ENCODE peak calls at places on chromosomes 13 and 19, in six cellular contexts. One of them, this sample, is unnamed.
A peak's percentile ranks its signal among the peaks of the same experiment; 100 is the strongest.

GRCh38 chr19:343941-344624 is 513 bp downstream of the MIER2 start:
- DNase-seq in HT-29: peak; percentile 11
- DNase-seq in activated T-helper 2 cell treated with anti-CD3 and anti-CD28 coated beads, Interferon-gamma antibody, Interleukin-2, Interleukin-4, amounts not matched to agents 10 μg/mL and 5 μg/mL and 100 μg/mL, durations not matched to agents 14 hours and 24 hours and 36 hours: no peak
- DNase-seq in esophagus muscularis mucosa: no peak
- DNase-seq in body of pancreas: peak; percentile 28
- DNase-seq in skeletal muscle cell: no peak
- DNase-seq in this sample: no peak

GRCh38 chr13:98576963-98577822 is at the start of gene STK24:
- DNase-seq in skeletal muscle cell: no peak
- DNase-seq in body of pancreas: peak; percentile 72
- DNase-seq in esophagus muscularis mucosa: no peak
- DNase-seq in HT-29: peak; percentile 83
- DNase-seq in activated T-helper 2 cell treated with anti-CD3 and anti-CD28 coated beads, Interferon-gamma antibody, Interleukin-2, Interleukin-4, amounts not matched to agents 10 μg/mL and 5 μg/mL and 100 μg/mL, durations not matched to agents 14 hours and 24 hours and 36 hours: peak; percentile 60
- DNase-seq in this sample: no peak

GRCh38 chr19:4067396-4068057 is 828 bp upstream of the ZBTB7A start:
- DNase-seq in skeletal muscle cell: no peak
- DNase-seq in activated T-helper 2 cell treated with anti-CD3 and anti-CD28 coated beads, Interferon-gamma antibody, Interleukin-2, Interleukin-4, amounts not matched to agents 10 μg/mL and 5 μg/mL and 100 μg/mL, durations not matched to agents 14 hours and 24 hours and 36 hours: peak; percentile 53
- DNase-seq in esophagus muscularis mucosa: no peak
- DNase-seq in body of pancreas: no peak
- DNase-seq in HT-29: no peak
- DNase-seq in this sample: no peak

GRCh38 chr19:49799798-49800376 is 13.2 kb downstream of the FUZ start:
- DNase-seq in body of pancreas: no peak
- DNase-seq in esophagus muscularis mucosa: no peak
- DNase-seq in activated T-helper 2 cell treated with anti-CD3 and anti-CD28 coated beads, Interferon-gamma antibody, Interleukin-2, Interleukin-4, amounts not matched to agents 10 μg/mL and 5 μg/mL and 100 μg/mL, durations not matched to agents 14 hours and 24 hours and 36 hours: no peak
- DNase-seq in skeletal muscle cell: no peak
- DNase-seq in HT-29: no peak
- DNase-seq in this sample: no peak

GRCh38 chr19:46791944-46792343 is 3.5 kb upstream of the SLC1A5 start:
- DNase-seq in activated T-helper 2 cell treated with anti-CD3 and anti-CD28 coated beads, Interferon-gamma antibody, Interleukin-2, Interleukin-4, amounts not matched to agents 10 μg/mL and 5 μg/mL and 100 μg/mL, durations not matched to agents 14 hours and 24 hours and 36 hours: peak; percentile 49
- DNase-seq in HT-29: no peak
- DNase-seq in body of pancreas: no peak
- DNase-seq in esophagus muscularis mucosa: no peak
- DNase-seq in skeletal muscle cell: no peak
- DNase-seq in this sample: peak; percentile 18

GRCh38 chr13:111337206-111337605 is 16.8 kb downstream of the TEX29 start:
- DNase-seq in activated T-helper 2 cell treated with anti-CD3 and anti-CD28 coated beads, Interferon-gamma antibody, Interleukin-2, Interleukin-4, amounts not matched to agents 10 μg/mL and 5 μg/mL and 100 μg/mL, durations not matched to agents 14 hours and 24 hours and 36 hours: peak; percentile 3
- DNase-seq in body of pancreas: no peak
- DNase-seq in HT-29: no peak
- DNase-seq in esophagus muscularis mucosa: no peak
- DNase-seq in skeletal muscle cell: peak; percentile 80
- DNase-seq in this sample: no peak

GRCh38 chr13:30615851-30616311 is 1.8 kb upstream of the USPL1 start:
- DNase-seq in skeletal muscle cell: no peak
- DNase-seq in HT-29: peak; percentile 66
- DNase-seq in activated T-helper 2 cell treated with anti-CD3 and anti-CD28 coated beads, Interferon-gamma antibody, Interleukin-2, Interleukin-4, amounts not matched to agents 10 μg/mL and 5 μg/mL and 100 μg/mL, durations not matched to agents 14 hours and 24 hours and 36 hours: no peak
- DNase-seq in esophagus muscularis mucosa: no peak
- DNase-seq in body of pancreas: no peak
- DNase-seq in this sample: peak; percentile 41

GRCh38 chr13:34340534-34340933 is 522.6 kb downstream of the RFC3 start:
- DNase-seq in body of pancreas: no peak
- DNase-seq in HT-29: peak; percentile 51
- DNase-seq in skeletal muscle cell: peak; percentile 47
- DNase-seq in activated T-helper 2 cell treated with anti-CD3 and anti-CD28 coated beads, Interferon-gamma antibody, Interleukin-2, Interleukin-4, amounts not matched to agents 10 μg/mL and 5 μg/mL and 100 μg/mL, durations not matched to agents 14 hours and 24 hours and 36 hours: no peak
- DNase-seq in esophagus muscularis mucosa: no peak
- DNase-seq in this sample: no peak

GRCh38 chr19:30558793-30559192 is 186.6 kb downstream of the ZNF536 start:
- DNase-seq in activated T-helper 2 cell treated with anti-CD3 and anti-CD28 coated beads, Interferon-gamma antibody, Interleukin-2, Interleukin-4, amounts not matched to agents 10 μg/mL and 5 μg/mL and 100 μg/mL, durations not matched to agents 14 hours and 24 hours and 36 hours: no peak
- DNase-seq in body of pancreas: no peak
- DNase-seq in HT-29: no peak
- DNase-seq in esophagus muscularis mucosa: no peak
- DNase-seq in skeletal muscle cell: no peak
- DNase-seq in this sample: no peak

GRCh38 chr19:48330012-48330681 is 4.8 kb downstream of the EMP3 start:
- DNase-seq in esophagus muscularis mucosa: no peak
- DNase-seq in body of pancreas: peak; percentile 86
- DNase-seq in activated T-helper 2 cell treated with anti-CD3 and anti-CD28 coated beads, Interferon-gamma antibody, Interleukin-2, Interleukin-4, amounts not matched to agents 10 μg/mL and 5 μg/mL and 100 μg/mL, durations not matched to agents 14 hours and 24 hours and 36 hours: peak; percentile 84
- DNase-seq in skeletal muscle cell: no peak
- DNase-seq in HT-29: peak; percentile 97
- DNase-seq in this sample: peak; percentile 84

GRCh38 chr19:53131732-53132131 is 978 bp downstream of the ZNF415 start:
- DNase-seq in skeletal muscle cell: no peak
- DNase-seq in HT-29: no peak
- DNase-seq in esophagus muscularis mucosa: no peak
- DNase-seq in body of pancreas: no peak
- DNase-seq in activated T-helper 2 cell treated with anti-CD3 and anti-CD28 coated beads, Interferon-gamma antibody, Interleukin-2, Interleukin-4, amounts not matched to agents 10 μg/mL and 5 μg/mL and 100 μg/mL, durations not matched to agents 14 hours and 24 hours and 36 hours: no peak
- DNase-seq in this sample: no peak

GRCh38 chr19:6551607-6552450 is 21.0 kb downstream of the TNFSF9 start:
- DNase-seq in HT-29: no peak
- DNase-seq in esophagus muscularis mucosa: no peak
- DNase-seq in skeletal muscle cell: no peak
- DNase-seq in body of pancreas: no peak
- DNase-seq in activated T-helper 2 cell treated with anti-CD3 and anti-CD28 coated beads, Interferon-gamma antibody, Interleukin-2, Interleukin-4, amounts not matched to agents 10 μg/mL and 5 μg/mL and 100 μg/mL, durations not matched to agents 14 hours and 24 hours and 36 hours: peak; percentile 55
- DNase-seq in this sample: no peak

GRCh38 chr13:25085125-25085742 is 10.7 kb upstream of the PABPC3 start:
- DNase-seq in skeletal muscle cell: peak; percentile 5
- DNase-seq in activated T-helper 2 cell treated with anti-CD3 and anti-CD28 coated beads, Interferon-gamma antibody, Interleukin-2, Interleukin-4, amounts not matched to agents 10 μg/mL and 5 μg/mL and 100 μg/mL, durations not matched to agents 14 hours and 24 hours and 36 hours: no peak
- DNase-seq in HT-29: peak; percentile 79
- DNase-seq in esophagus muscularis mucosa: peak; percentile 50
- DNase-seq in body of pancreas: peak; percentile 21
- DNase-seq in this sample: peak; percentile 31

GRCh38 chr13:79998386-79998785 is 342.5 kb downstream of the SPRY2 start:
- DNase-seq in esophagus muscularis mucosa: no peak
- DNase-seq in skeletal muscle cell: no peak
- DNase-seq in body of pancreas: no peak
- DNase-seq in activated T-helper 2 cell treated with anti-CD3 and anti-CD28 coated beads, Interferon-gamma antibody, Interleukin-2, Interleukin-4, amounts not matched to agents 10 μg/mL and 5 μg/mL and 100 μg/mL, durations not matched to agents 14 hours and 24 hours and 36 hours: no peak
- DNase-seq in HT-29: no peak
- DNase-seq in this sample: no peak

GRCh38 chr13:23020246-23020843 is 160.4 kb upstream of the SGCG start:
- DNase-seq in skeletal muscle cell: peak; percentile 9
- DNase-seq in body of pancreas: peak; percentile 41
- DNase-seq in activated T-helper 2 cell treated with anti-CD3 and anti-CD28 coated beads, Interferon-gamma antibody, Interleukin-2, Interleukin-4, amounts not matched to agents 10 μg/mL and 5 μg/mL and 100 μg/mL, durations not matched to agents 14 hours and 24 hours and 36 hours: no peak
- DNase-seq in esophagus muscularis mucosa: no peak
- DNase-seq in HT-29: peak; percentile 93
- DNase-seq in this sample: peak; percentile 51

GRCh38 chr19:41696402-41697197 is 8.5 kb upstream of the CEACAM7 start:
- DNase-seq in activated T-helper 2 cell treated with anti-CD3 and anti-CD28 coated beads, Interferon-gamma antibody, Interleukin-2, Interleukin-4, amounts not matched to agents 10 μg/mL and 5 μg/mL and 100 μg/mL, durations not matched to agents 14 hours and 24 hours and 36 hours: no peak
- DNase-seq in body of pancreas: no peak
- DNase-seq in esophagus muscularis mucosa: no peak
- DNase-seq in skeletal muscle cell: no peak
- DNase-seq in HT-29: peak; percentile 69
- DNase-seq in this sample: no peak

GRCh38 chr13:113861433-113862030 is 2.3 kb downstream of the GAS6 start:
- DNase-seq in activated T-helper 2 cell treated with anti-CD3 and anti-CD28 coated beads, Interferon-gamma antibody, Interleukin-2, Interleukin-4, amounts not matched to agents 10 μg/mL and 5 μg/mL and 100 μg/mL, durations not matched to agents 14 hours and 24 hours and 36 hours: no peak
- DNase-seq in skeletal muscle cell: no peak
- DNase-seq in esophagus muscularis mucosa: no peak
- DNase-seq in HT-29: no peak
- DNase-seq in body of pancreas: peak; percentile 11
- DNase-seq in this sample: no peak

GRCh38 chr13:32316030-32316344 is 679 bp downstream of the BRCA2 start:
- DNase-seq in body of pancreas: no peak
- DNase-seq in activated T-helper 2 cell treated with anti-CD3 and anti-CD28 coated beads, Interferon-gamma antibody, Interleukin-2, Interleukin-4, amounts not matched to agents 10 μg/mL and 5 μg/mL and 100 μg/mL, durations not matched to agents 14 hours and 24 hours and 36 hours: no peak
- DNase-seq in HT-29: no peak
- DNase-seq in skeletal muscle cell: no peak
- DNase-seq in esophagus muscularis mucosa: no peak
- DNase-seq in this sample: peak; percentile 63

GRCh38 chr19:47473336-47473735 is 1.6 kb upstream of the SLC8A2 start:
- DNase-seq in body of pancreas: no peak
- DNase-seq in HT-29: no peak
- DNase-seq in esophagus muscularis mucosa: no peak
- DNase-seq in skeletal muscle cell: no peak
- DNase-seq in activated T-helper 2 cell treated with anti-CD3 and anti-CD28 coated beads, Interferon-gamma antibody, Interleukin-2, Interleukin-4, amounts not matched to agents 10 μg/mL and 5 μg/mL and 100 μg/mL, durations not matched to agents 14 hours and 24 hours and 36 hours: no peak
- DNase-seq in this sample: no peak

GRCh38 chr19:19064811-19065745 is 1.3 kb downstream of the SLC25A42 start:
- DNase-seq in HT-29: no peak
- DNase-seq in esophagus muscularis mucosa: no peak
- DNase-seq in skeletal muscle cell: no peak
- DNase-seq in activated T-helper 2 cell treated with anti-CD3 and anti-CD28 coated beads, Interferon-gamma antibody, Interleukin-2, Interleukin-4, amounts not matched to agents 10 μg/mL and 5 μg/mL and 100 μg/mL, durations not matched to agents 14 hours and 24 hours and 36 hours: peak; percentile 18
- DNase-seq in body of pancreas: no peak
- DNase-seq in this sample: peak; percentile 17